ENCODE peak calls at places on chromosomes 16 and 17, in four cellular contexts. One of them, this sample, is unnamed.

GRCh38 chr17:78836420-78837021 is 4.1 kb downstream of the USP36 start:
- DNase-seq in HCT116: no peak
- DNase-seq in SK-N-SH: peak
- DNase-seq in HepG2: no peak
- DNase-seq in this sample: no peak

GRCh38 chr16:56916571-56917403 is 15.2 kb upstream of the HERPUD1 start:
- DNase-seq in HCT116: no peak
- DNase-seq in SK-N-SH: no peak
- DNase-seq in HepG2: no peak
- DNase-seq in this sample: no peak

GRCh38 chr17:16459850-16460550 is 32.0 kb downstream of the LRRC75A start:
- DNase-seq in HCT116: no peak
- DNase-seq in SK-N-SH: no peak
- DNase-seq in HepG2: no peak
- DNase-seq in this sample: no peak

GRCh38 chr16:2530629-2531318 is 434 bp downstream of the CEMP1 start:
- DNase-seq in HCT116: no peak
- DNase-seq in SK-N-SH: peak
- DNase-seq in HepG2: no peak
- DNase-seq in this sample: no peak

GRCh38 chr17:17191346-17191792 is 14.8 kb downstream of the PLD6 start:
- DNase-seq in HCT116: no peak
- DNase-seq in SK-N-SH: no peak
- DNase-seq in HepG2: no peak
- DNase-seq in this sample: no peak

GRCh38 chr16:22694887-22695382 is 119.0 kb upstream of the HS3ST2 start:
- DNase-seq in HCT116: no peak
- DNase-seq in SK-N-SH: no peak
- DNase-seq in HepG2: no peak
- DNase-seq in this sample: no peak

GRCh38 chr16:31700530-31701388 is 172.8 kb upstream of the ZNF267 start:
- DNase-seq in HCT116: no peak
- DNase-seq in SK-N-SH: peak
- DNase-seq in HepG2: peak
- DNase-seq in this sample: no peak

GRCh38 chr16:72312862-72313261 is 140.9 kb upstream of the PMFBP1 start:
- DNase-seq in HCT116: no peak
- DNase-seq in SK-N-SH: no peak
- DNase-seq in HepG2: no peak
- DNase-seq in this sample: no peak

GRCh38 chr16:51268237-51268636 is 117.2 kb upstream of the SALL1 start:
- DNase-seq in HCT116: no peak
- DNase-seq in SK-N-SH: no peak
- DNase-seq in HepG2: no peak
- DNase-seq in this sample: no peak

GRCh38 chr16:78742501-78743283 is 643.2 kb downstream of the WWOX start:
- DNase-seq in HCT116: no peak
- DNase-seq in SK-N-SH: no peak
- DNase-seq in HepG2: no peak
- DNase-seq in this sample: peak

GRCh38 chr17:29102741-29103181 is 59.8 kb downstream of the PIPOX start:
- DNase-seq in HCT116: no peak
- DNase-seq in SK-N-SH: peak
- DNase-seq in HepG2: no peak
- DNase-seq in this sample: no peak

GRCh38 chr17:76961869-76962268 is 93.7 kb downstream of the MGAT5B start:
- DNase-seq in HCT116: no peak
- DNase-seq in SK-N-SH: no peak
- DNase-seq in HepG2: no peak
- DNase-seq in this sample: no peak

GRCh38 chr17:27800522-27800921 is at the start of gene NOS2:
- DNase-seq in HCT116: no peak
- DNase-seq in SK-N-SH: no peak
- DNase-seq in HepG2: peak
- DNase-seq in this sample: no peak

GRCh38 chr17:72125226-72125651 is 4.4 kb downstream of the SOX9 start:
- DNase-seq in HCT116: no peak
- DNase-seq in SK-N-SH: peak
- DNase-seq in HepG2: peak
- DNase-seq in this sample: no peak

GRCh38 chr17:14940112-14940945 is 324.8 kb downstream of the PMP22 start:
- DNase-seq in HCT116: no peak
- DNase-seq in SK-N-SH: no peak
- DNase-seq in HepG2: no peak
- DNase-seq in this sample: no peak

GRCh38 chr17:19381361-19381740 is 3.1 kb downstream of the MAPK7 start:
- DNase-seq in HCT116: no peak
- DNase-seq in SK-N-SH: no peak
- DNase-seq in HepG2: no peak
- DNase-seq in this sample: no peak

GRCh38 chr17:81429353-81429774 is 34.1 kb downstream of the BAHCC1 start:
- DNase-seq in HCT116: no peak
- DNase-seq in SK-N-SH: peak
- DNase-seq in HepG2: no peak
- DNase-seq in this sample: no peak

GRCh38 chr16:88030498-88030897 is 79.3 kb downstream of the BANP start:
- DNase-seq in HCT116: no peak
- DNase-seq in SK-N-SH: no peak
- DNase-seq in HepG2: no peak
- DNase-seq in this sample: no peak

GRCh38 chr16:71431176-71431575 is 10.7 kb downstream of the TLE7 start:
- DNase-seq in HCT116: no peak
- DNase-seq in SK-N-SH: no peak
- DNase-seq in HepG2: no peak
- DNase-seq in this sample: no peak

GRCh38 chr16:68776821-68777485 is 39.9 kb downstream of the CDH1 start:
- DNase-seq in HCT116: no peak
- DNase-seq in SK-N-SH: no peak
- DNase-seq in HepG2: no peak
- DNase-seq in this sample: no peak

GRCh38 chr16:61370564-61370963 is 665.7 kb downstream of the CDH8 start:
- DNase-seq in HCT116: no peak
- DNase-seq in SK-N-SH: no peak
- DNase-seq in HepG2: no peak
- DNase-seq in this sample: no peak
- TF ChIP-seq ELF1 in HCT116: no peak
- TF ChIP-seq ELF1 in SK-N-SH: no peak
- TF ChIP-seq ELF1 in HepG2: no peak
- TF ChIP-seq ELF1 in this sample: no peak

GRCh38 chr17:30526401-30526800 is 49.2 kb downstream of the GOSR1 start:
- DNase-seq in HCT116: no peak
- DNase-seq in SK-N-SH: no peak
- DNase-seq in HepG2: no peak
- DNase-seq in this sample: no peak

GRCh38 chr17:30532871-30533270 is 55.7 kb downstream of the GOSR1 start:
- DNase-seq in HCT116: no peak
- DNase-seq in SK-N-SH: no peak
- DNase-seq in HepG2: no peak
- DNase-seq in this sample: no peak

GRCh38 chr17:30534938-30535921 is 58.0 kb downstream of the GOSR1 start:
- DNase-seq in HCT116: no peak
- DNase-seq in SK-N-SH: no peak
- DNase-seq in HepG2: no peak
- DNase-seq in this sample: no peak

GRCh38 chr17:30534298-30534697 is 57.1 kb downstream of the GOSR1 start:
- DNase-seq in HCT116: no peak
- DNase-seq in SK-N-SH: no peak
- DNase-seq in HepG2: no peak
- DNase-seq in this sample: no peak

GRCh38 chr17:30530346-30531025 is 53.3 kb downstream of the GOSR1 start:
- DNase-seq in HCT116: no peak
- DNase-seq in SK-N-SH: no peak
- DNase-seq in HepG2: no peak
- DNase-seq in this sample: no peak
- TF ChIP-seq ELF1 in HCT116: no peak
- TF ChIP-seq ELF1 in SK-N-SH: no peak
- TF ChIP-seq ELF1 in HepG2: no peak
- TF ChIP-seq ELF1 in this sample: no peak

DNA sequence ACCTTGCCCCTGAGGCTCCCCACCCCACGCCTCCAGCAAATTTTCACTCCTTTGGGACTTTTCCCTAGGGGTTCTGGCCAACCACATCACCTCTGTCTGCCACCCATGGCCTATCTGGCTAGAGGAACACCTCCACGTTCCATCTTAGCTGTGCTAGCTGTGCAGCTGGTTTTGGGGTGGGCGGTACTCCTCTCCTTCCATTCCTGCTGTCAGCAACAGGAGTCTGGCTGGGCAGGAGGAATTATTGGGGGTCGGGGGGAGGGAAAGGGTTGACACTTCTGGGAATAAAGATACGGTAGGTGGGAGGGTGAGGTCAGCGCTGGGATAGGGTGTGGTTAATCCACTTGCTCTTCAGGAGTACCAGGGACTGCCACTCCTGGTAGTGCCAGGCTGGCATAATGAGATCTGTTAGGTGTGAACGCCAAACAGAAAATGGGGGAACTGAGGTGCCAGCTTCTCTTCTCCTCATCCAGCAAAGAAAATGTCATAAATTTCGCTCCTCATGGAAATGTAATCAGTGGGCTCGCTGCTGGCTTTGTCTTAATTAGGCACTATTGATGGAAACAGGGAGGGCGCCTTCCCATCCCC is 1.2 kb upstream of the DNAH2 start:
- DNase-seq in HCT116: no peak
- DNase-seq in SK-N-SH: no peak
- DNase-seq in HepG2: no peak
- DNase-seq in this sample: no peak
- TF ChIP-seq ELF1 in HCT116: no peak
- TF ChIP-seq ELF1 in SK-N-SH: no peak
- TF ChIP-seq ELF1 in HepG2: no peak
- TF ChIP-seq ELF1 in this sample: no peak

GRCh38 chr16:30090607-30091332 is 954 bp downstream of the TBX6 start:
- DNase-seq in HCT116: no peak
- DNase-seq in SK-N-SH: no peak
- DNase-seq in HepG2: no peak
- DNase-seq in this sample: no peak
- TF ChIP-seq ELF1 in HCT116: no peak
- TF ChIP-seq ELF1 in SK-N-SH: no peak
- TF ChIP-seq ELF1 in HepG2: no peak
- TF ChIP-seq ELF1 in this sample: no peak

GRCh38 chr17:44079877-44080821 is 9.6 kb downstream of the G6PC3 start:
- DNase-seq in HCT116: no peak
- DNase-seq in SK-N-SH: peak
- DNase-seq in HepG2: no peak
- DNase-seq in this sample: no peak

GRCh38 chr17:44082206-44082605 is 11.7 kb downstream of the G6PC3 start:
- DNase-seq in HCT116: no peak
- DNase-seq in SK-N-SH: peak
- DNase-seq in HepG2: no peak
- DNase-seq in this sample: no peak

GRCh38 chr17:44083250-44083849 is 12.8 kb downstream of the G6PC3 start:
- DNase-seq in HCT116: peak
- DNase-seq in SK-N-SH: peak
- DNase-seq in HepG2: peak
- DNase-seq in this sample: peak

GRCh38 chr17:44084131-44084538 is 13.6 kb downstream of the G6PC3 start:
- DNase-seq in HCT116: no peak
- DNase-seq in SK-N-SH: peak
- DNase-seq in HepG2: no peak
- DNase-seq in this sample: peak

DNA sequence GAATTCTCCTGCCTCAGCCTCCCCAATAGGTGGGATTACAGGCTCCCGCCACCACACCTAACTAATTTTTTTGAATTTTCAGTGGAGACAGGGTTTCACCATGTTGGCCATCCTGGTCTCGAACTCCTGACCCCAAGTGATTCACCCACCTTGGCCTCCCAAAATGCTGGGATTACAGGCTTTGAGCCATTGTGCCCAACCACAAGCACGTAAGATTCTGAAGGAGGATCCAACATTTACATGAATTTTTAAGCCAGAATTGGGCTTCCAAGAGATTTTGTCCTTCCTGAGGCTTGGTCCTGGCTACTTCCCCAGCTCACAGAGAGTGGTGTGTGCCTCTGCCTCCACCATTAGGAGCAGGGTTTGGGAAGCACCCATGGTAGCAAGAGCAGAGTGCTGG is 11.1 kb downstream of the G6PC3 start:
- DNase-seq in HCT116: no peak
- DNase-seq in SK-N-SH: no peak
- DNase-seq in HepG2: no peak
- DNase-seq in this sample: no peak
- TF ChIP-seq ELF1 in HCT116: no peak
- TF ChIP-seq ELF1 in SK-N-SH: no peak
- TF ChIP-seq ELF1 in HepG2: no peak
- TF ChIP-seq ELF1 in this sample: no peak

DNA sequence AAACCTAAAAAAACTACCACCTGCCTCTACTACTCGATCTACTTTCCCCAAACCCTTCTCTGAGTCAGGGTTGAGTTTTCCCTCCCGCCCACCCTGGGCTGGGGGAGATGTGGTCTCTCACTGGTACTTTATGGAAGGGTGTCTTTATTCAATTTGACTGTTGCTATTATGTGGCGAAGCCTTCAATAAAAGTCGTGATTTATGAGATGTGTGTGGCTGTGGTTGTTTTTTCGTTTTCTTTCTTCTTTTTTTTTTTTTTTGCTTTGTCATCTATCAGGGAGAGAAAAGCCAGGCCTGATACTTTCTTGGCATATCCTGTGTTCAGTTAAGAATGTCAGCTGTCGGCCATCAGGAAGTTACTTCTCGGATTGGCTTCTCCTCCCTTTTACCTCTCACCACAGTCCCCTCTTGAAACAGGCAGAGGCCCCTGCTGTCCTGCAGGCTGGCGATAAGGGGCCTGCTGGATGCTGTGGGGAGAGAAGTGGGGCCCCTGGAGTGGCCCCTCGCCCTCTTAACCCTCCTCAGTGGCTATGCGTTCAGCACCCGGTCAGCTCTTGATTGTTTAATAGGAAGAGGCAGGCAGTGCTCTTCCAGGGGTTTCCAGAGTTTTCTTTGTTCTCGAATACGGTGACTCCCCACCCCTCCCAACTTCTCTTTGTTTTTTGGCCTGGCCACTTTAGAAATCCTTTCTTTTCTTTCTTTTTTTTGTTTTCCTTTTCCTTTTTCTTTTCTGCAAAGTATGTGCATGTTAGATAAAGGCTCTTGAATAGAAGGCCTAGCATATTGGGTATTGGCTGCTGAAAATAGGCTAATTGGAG is 123.1 kb downstream of the MSI2 start:
- DNase-seq in HCT116: no peak
- DNase-seq in SK-N-SH: peak
- DNase-seq in HepG2: no peak
- DNase-seq in this sample: peak
- TF ChIP-seq ELF1 in HCT116: no peak
- TF ChIP-seq ELF1 in SK-N-SH: no peak
- TF ChIP-seq ELF1 in HepG2: no peak
- TF ChIP-seq ELF1 in this sample: no peak

GRCh38 chr16:15434425-15435215 is at the start of gene BMERB1:
- DNase-seq in HCT116: peak
- DNase-seq in SK-N-SH: peak
- DNase-seq in HepG2: no peak
- DNase-seq in this sample: no peak
- TF ChIP-seq ELF1 in HCT116: no peak
- TF ChIP-seq ELF1 in SK-N-SH: peak
- TF ChIP-seq ELF1 in HepG2: no peak
- TF ChIP-seq ELF1 in this sample: no peak

This sample was measured in K562.